ENCODE peak calls at places on chromosome 16, in four cellular contexts. Q, Y, N and Z are unnamed samples.

GRCh38 chr16:14069818-14070217 is 1.3 kb upstream of the MRTFB start:
- DNase-seq in Q (no peak), Y (no peak), N (no peak), Z (no peak)

GRCh38 chr16:51359141-51359960 is 208.3 kb upstream of the SALL1 start:
- DNase-seq in N (no peak), Q (no peak), Y (peak), Z (peak)

GRCh38 chr16:79508294-79508693 is 92.2 kb downstream of the MAF start:
- DNase-seq in Y (no peak), Q (peak), N (no peak), Z (no peak)

GRCh38 chr16:52034830-52035229 is 512.1 kb downstream of the TOX3 start:
- DNase-seq in N (no peak), Y (no peak), Q (no peak), Z (no peak)

GRCh38 chr16:84139628-84140258 is 5.2 kb downstream of the HSDL1 start:
- DNase-seq in Q (no peak), N (no peak), Y (no peak), Z (no peak)

GRCh38 chr16:78106659-78107058 is 7.2 kb downstream of the WWOX start:
- DNase-seq in Y (no peak), N (no peak), Q (no peak), Z (no peak)

GRCh38 chr16:85553436-85554113 is 59.5 kb upstream of the GSE1 start:
- DNase-seq in N (peak), Y (no peak), Q (peak), Z (no peak)

GRCh38 chr16:53212899-53213235 is 158.1 kb downstream of the CHD9 start:
- DNase-seq in N (no peak), Y (no peak), Q (no peak), Z (no peak)

GRCh38 chr16:66594739-66595138 is 9.8 kb upstream of the CMTM3 start:
- DNase-seq in Q (no peak), Y (no peak), N (no peak), Z (no peak)

GRCh38 chr16:87653234-87653633 is 50.9 kb downstream of the JPH3 start:
- DNase-seq in Q (no peak), Y (no peak), N (no peak), Z (no peak)

GRCh38 chr16:89319883-89320716 is 102.6 kb downstream of the ZNF778 start:
- DNase-seq in Q (no peak), Y (no peak), N (no peak), Z (no peak)